ENCODE peak calls at places on chromosome 17, in ten cellular contexts. E, F, D, Q, S, G, X, C, I and A are unnamed samples.

GRCh38 chr17:50608700-50609375 is 25.8 kb upstream of the ABCC3 start:
- DNase-seq in E (no peak), Q (no peak), G (no peak), I (no peak), S (no peak), C (no peak), D (no peak), F (no peak), X (no peak), A (no peak)

GRCh38 chr17:8173056-8173870 is 2.9 kb downstream of the TMEM107 start:
- DNase-seq in E (no peak), X (peak), S (peak), F (peak), C (peak), Q (peak), D (peak), G (no peak), I (peak), A (peak)

GRCh38 chr17:8740486-8740885 is 4.2 kb downstream of the CCDC42 start:
- DNase-seq in D (no peak), C (no peak), F (no peak), X (no peak), G (no peak), Q (no peak), S (no peak), E (no peak), I (no peak), A (no peak)

GRCh38 chr17:20278805-20279204 is 188.5 kb downstream of the LGALS9B start:
- DNase-seq in X (no peak), S (no peak), C (no peak), I (no peak), F (no peak), Q (no peak), E (no peak), G (no peak), D (no peak), A (no peak)

GRCh38 chr17:36131436-36131835 is 27.8 kb downstream of the CCL4 start:
- DNase-seq in X (no peak), G (no peak), F (peak), E (no peak), I (no peak), Q (no peak), C (no peak), D (no peak), S (no peak), A (no peak)

GRCh38 chr17:58239987-58240386 is 1.6 kb downstream of the LPO start:
- DNase-seq in F (no peak), I (no peak), D (no peak), G (no peak), S (no peak), Q (no peak), C (no peak), E (no peak), X (no peak), A (no peak)

GRCh38 chr17:13346081-13346533 is 255.6 kb downstream of the HS3ST3A1 start:
- DNase-seq in G (no peak), X (peak), E (no peak), S (no peak), Q (peak), I (peak), C (peak), F (peak), D (no peak), A (peak)

GRCh38 chr17:82457071-82457789 is 1.3 kb upstream of the NARF start:
- DNase-seq in D (peak), I (no peak), S (no peak), X (peak), F (peak), G (no peak), Q (no peak), C (no peak), E (no peak), A (no peak)

GRCh38 chr17:69961488-69962145 is 113.4 kb upstream of the KCNJ16 start:
- DNase-seq in F (no peak), C (no peak), X (peak), Q (no peak), D (peak), S (peak), E (no peak), G (no peak), I (peak), A (no peak)

GRCh38 chr17:3659541-3660111 is 8.8 kb downstream of the TAX1BP3 start:
- DNase-seq in C (peak), X (peak), S (peak), F (peak), I (peak), Q (peak), E (no peak), D (peak), G (no peak), A (no peak)

GRCh38 chr17:4165301-4166010 is 22.5 kb downstream of the CYB5D2 start:
- DNase-seq in G (no peak), I (no peak), X (no peak), C (no peak), Q (no peak), E (no peak), F (no peak), S (no peak), D (peak), A (no peak)

GRCh38 chr17:83192161-83192788 is 112.9 kb downstream of the METRNL start:
- DNase-seq in F (no peak), D (no peak), G (no peak), S (no peak), E (no peak), C (peak), X (peak), I (peak), Q (no peak), A (no peak)

GRCh38 chr17:70171159-70171558 is 1.8 kb downstream of the KCNJ2 start:
- DNase-seq in I (no peak), S (no peak), G (no peak), D (no peak), F (no peak), X (no peak), Q (no peak), E (no peak), C (no peak), A (no peak)

GRCh38 chr17:65774787-65775186 is 213.3 kb upstream of the AXIN2 start:
- DNase-seq in Q (no peak), E (no peak), D (no peak), X (no peak), G (no peak), F (peak), S (no peak), I (no peak), C (no peak), A (no peak)

GRCh38 chr17:42227849-42228696 is 33.8 kb upstream of the GHDC start:
- DNase-seq in I (peak), D (no peak), E (no peak), G (no peak), X (peak), S (no peak), Q (no peak), C (peak), F (peak), A (no peak)

GRCh38 chr17:39360537-39360936 is 40.9 kb downstream of the FBXL20 start:
- DNase-seq in E (no peak), Q (no peak), C (no peak), I (no peak), F (peak), S (no peak), D (peak), X (no peak), G (no peak), A (no peak)

GRCh38 chr17:39365252-39365651 is 36.2 kb downstream of the FBXL20 start:
- DNase-seq in S (no peak), G (no peak), X (peak), E (no peak), I (peak), D (no peak), F (peak), Q (no peak), C (peak), A (no peak)

GRCh38 chr17:39361064-39361463 is 40.4 kb downstream of the FBXL20 start:
- DNase-seq in D (no peak), F (no peak), G (no peak), S (no peak), X (no peak), Q (no peak), C (no peak), I (no peak), E (no peak), A (no peak)

GRCh38 chr17:39364236-39365025 is 37.0 kb downstream of the FBXL20 start:
- DNase-seq in I (no peak), Q (no peak), X (peak), C (peak), E (no peak), G (no peak), S (no peak), D (no peak), F (no peak), A (no peak)

DNA sequence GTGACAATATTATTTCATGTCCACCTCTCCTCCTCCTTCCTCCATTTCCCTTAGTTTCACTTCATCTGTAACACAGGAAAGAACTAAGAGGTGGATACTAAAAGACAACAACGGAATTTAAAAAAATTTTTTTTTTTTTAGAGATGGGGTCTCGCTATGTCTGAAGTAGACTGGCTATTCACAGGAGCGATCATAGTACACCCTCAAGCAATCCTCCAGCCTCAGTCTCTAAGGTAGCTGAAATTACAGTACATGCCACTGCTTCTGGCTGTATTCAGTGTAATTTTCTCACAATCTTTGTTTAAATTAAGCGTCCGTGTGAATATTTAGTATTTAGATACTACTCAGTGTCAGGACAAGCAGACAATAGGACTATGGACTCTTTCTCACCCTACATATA is 35.6 kb downstream of the FBXL20 start:
- DNase-seq in I (no peak), X (no peak), C (no peak), D (no peak), F (no peak), S (no peak), Q (no peak), E (no peak), G (no peak), A (no peak)
- H3K4me3 ChIP-seq in I (no peak), X (peak), C (peak), D (no peak), F (no peak), S (no peak), Q (no peak), E (no peak), G (peak), A (no peak)

GRCh38 chr17:29567362-29568330 is 809 bp upstream of the ABHD15 start:
- DNase-seq in S (peak), E (no peak), F (peak), Q (peak), G (no peak), I (peak), C (no peak), D (peak), X (peak), A (no peak)
- TF ChIP-seq CTCF in S (peak), E (peak), F (peak), Q (peak), G (peak), I (peak), C (peak), D (peak), X (peak), A (no peak)

GRCh38 chr17:29176500-29177351 is 3.5 kb downstream of the MYO18A start:
- DNase-seq in F (peak), X (peak), Q (no peak), G (no peak), E (no peak), C (peak), I (peak), D (peak), S (peak), A (no peak)
- H3K4me3 ChIP-seq in F (peak), X (peak), Q (peak), G (peak), E (peak), C (peak), I (peak), D (peak), S (peak), A (peak)

DNA sequence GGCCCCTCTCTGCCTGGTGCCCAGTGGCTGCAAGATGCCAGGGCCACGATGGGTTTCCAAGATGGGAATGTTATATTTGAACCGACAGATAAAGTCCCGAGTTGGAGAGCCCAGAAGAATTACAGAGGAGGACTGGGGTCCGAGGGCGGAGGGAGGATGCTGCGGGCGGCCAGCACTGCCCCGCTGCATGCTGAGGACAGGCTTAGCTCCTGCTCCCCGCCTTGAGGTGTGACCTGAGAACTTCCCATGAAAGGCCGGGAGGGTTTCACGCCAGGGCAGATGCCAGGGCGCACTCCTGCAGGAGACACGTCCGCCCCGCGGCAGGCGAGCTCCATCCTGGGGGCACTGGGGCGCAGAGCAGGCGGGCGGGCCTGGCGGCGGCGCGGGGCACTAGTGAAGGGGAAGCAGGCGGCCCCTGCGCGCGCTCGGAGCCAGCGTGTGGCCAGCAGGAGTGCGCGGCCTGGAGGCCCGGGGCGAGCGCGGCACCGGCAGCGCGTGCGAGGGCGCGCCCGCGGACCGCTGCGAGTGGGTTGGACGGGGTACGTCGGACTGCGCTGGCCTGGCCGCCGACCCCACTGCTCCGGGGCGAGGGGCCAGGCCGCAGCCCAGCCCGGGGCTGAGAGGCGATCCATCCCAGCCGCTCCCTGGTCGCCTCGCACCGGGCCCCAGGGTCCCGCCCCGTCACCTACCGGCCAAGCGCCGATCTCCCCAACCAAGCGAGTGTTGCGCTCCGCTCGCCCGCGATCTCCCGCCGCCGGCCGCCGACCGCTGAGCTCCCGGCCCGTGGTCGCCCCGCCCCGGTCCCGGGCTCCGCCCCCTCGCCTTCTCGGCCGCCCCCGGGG is at the start of gene MAP3K14:
- DNase-seq in D (peak), G (no peak), X (peak), Q (no peak), I (peak), E (no peak), F (peak), C (peak), S (no peak), A (no peak)
- TF ChIP-seq CTCF in D (no peak), G (no peak), X (no peak), Q (peak), I (peak), E (peak), F (peak), C (peak), S (peak), A (peak)

GRCh38 chr17:44911133-44912001 is 3.9 kb downstream of the GFAP start:
- DNase-seq in Q (peak), X (peak), S (peak), D (peak), I (peak), E (no peak), C (peak), F (peak), G (no peak), A (no peak)
- H3K4me3 ChIP-seq in Q (peak), X (no peak), S (no peak), D (peak), I (no peak), E (peak), C (peak), F (peak), G (peak), A (peak)

DNA sequence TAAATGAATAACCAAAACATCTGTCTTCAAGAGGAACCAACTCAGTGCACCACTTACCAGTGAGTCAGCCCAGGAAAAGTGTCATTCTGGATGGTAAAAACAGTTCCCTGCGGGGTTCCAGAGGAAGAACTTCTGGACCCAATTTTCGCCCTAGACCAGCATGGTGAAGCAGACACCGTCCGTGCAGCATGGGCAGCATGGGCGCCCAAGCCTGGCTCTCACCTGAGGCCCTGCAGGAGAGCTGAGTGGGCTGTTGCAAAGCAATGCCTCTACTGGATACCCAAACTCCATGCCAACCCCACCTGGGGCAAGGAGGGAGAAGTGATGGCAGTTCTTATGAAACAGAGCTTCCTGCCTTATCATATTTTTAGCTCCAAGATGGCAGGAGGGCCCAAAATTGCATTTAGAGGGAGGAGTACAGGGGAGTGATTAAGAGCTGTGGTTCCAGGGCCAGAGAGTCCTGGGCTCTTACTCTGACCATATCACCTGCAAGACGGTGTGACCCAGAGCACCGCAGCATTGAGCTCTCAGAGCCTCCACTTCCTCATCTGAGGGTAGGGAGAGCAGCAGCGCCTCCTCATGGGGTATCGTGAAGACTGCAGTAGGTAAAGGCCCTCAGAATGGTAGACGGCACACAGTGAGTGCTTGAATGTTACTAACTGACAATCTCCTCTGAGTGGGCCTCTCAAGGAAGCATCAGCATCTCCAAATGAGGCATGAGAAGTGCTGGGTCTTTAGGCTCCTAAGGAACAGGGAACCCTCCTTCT is 16.6 kb upstream of the INPP5K start:
- DNase-seq in I (no peak), F (peak), G (no peak), E (no peak), X (no peak), Q (no peak), C (no peak), D (peak), S (no peak), A (no peak)
- TF ChIP-seq CTCF in I (peak), F (peak), G (no peak), E (peak), X (no peak), Q (peak), C (peak), D (peak), S (peak), A (peak)

DNA sequence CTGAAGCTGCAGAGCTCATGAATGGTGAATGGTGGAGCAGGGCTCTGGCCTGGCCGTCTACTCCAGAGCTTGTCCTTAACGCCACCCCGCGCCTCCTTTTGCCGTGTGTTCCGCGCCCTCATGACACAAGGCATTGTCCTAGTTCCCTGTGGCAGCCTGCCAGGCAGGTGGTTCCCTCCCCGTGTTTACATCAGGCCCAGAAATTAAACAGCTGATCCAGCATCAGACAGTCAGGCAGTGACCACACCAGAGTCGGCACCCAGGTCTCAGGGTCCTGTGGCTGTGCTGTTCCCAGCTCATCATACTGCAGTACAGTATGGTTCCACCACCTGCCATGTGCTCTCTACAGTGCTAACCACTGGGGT is 119.7 kb downstream of the RAB11FIP4 start:
- DNase-seq in E (no peak), G (no peak), F (no peak), D (no peak), S (no peak), I (no peak), Q (no peak), X (no peak), C (no peak), A (no peak)
- H3K4me3 ChIP-seq in E (no peak), G (no peak), F (no peak), D (no peak), S (no peak), I (no peak), Q (no peak), X (no peak), C (no peak), A (no peak)

DNA sequence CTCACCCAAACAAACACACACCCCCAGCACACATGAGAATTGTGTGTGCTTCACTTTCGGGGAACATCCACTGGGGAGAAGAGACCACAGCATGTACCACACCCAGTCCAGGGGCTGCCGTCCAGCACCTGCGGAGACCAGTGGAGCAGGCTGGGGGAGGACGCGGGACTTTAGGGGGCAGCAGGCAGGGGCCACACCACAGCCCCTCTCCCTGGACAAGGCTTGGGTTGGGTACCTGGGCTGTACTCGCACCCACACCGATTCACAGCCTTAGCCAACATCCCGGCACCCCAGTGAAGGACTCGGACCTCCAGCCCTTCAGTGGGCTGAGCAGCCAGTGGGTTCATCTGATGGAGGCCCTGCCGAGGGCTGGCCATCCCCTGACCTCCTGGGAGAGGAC is 63.3 kb downstream of the RBFOX3 start:
- DNase-seq in S (no peak), G (no peak), C (no peak), I (no peak), F (no peak), X (no peak), E (no peak), Q (no peak), D (no peak), A (no peak)
- TF ChIP-seq CTCF in S (no peak), G (no peak), C (no peak), I (no peak), F (no peak), X (no peak), E (no peak), Q (no peak), D (no peak), A (no peak)

GRCh38 chr17:29713626-29714025 is 90.9 kb upstream of the CORO6 start:
- DNase-seq in I (no peak), E (no peak), F (no peak), C (no peak), G (peak), D (no peak), X (no peak), S (no peak), Q (no peak), A (no peak)

GRCh38 chr17:29712677-29713076 is 90.0 kb upstream of the CORO6 start:
- DNase-seq in X (no peak), G (peak), F (no peak), I (no peak), Q (no peak), E (no peak), S (no peak), C (no peak), D (no peak), A (no peak)

GRCh38 chr17:29709861-29710849 is 87.4 kb upstream of the CORO6 start:
- DNase-seq in G (peak), D (no peak), C (peak), Q (no peak), F (peak), E (no peak), X (peak), I (peak), S (no peak), A (no peak)

GRCh38 chr17:29711588-29712385 is 89.1 kb upstream of the CORO6 start:
- DNase-seq in Q (no peak), S (no peak), X (no peak), E (no peak), F (no peak), C (no peak), G (peak), D (no peak), I (no peak), A (no peak)

GRCh38 chr17:29710891-29711418 is 88.2 kb upstream of the CORO6 start:
- DNase-seq in D (no peak), E (no peak), C (peak), X (peak), S (no peak), G (peak), Q (no peak), F (peak), I (peak), A (no peak)
- H3K4me3 ChIP-seq in D (no peak), E (no peak), C (no peak), X (no peak), S (no peak), G (no peak), Q (no peak), F (no peak), I (no peak), A (no peak)

GRCh38 chr17:32350662-32351418 is 883 bp downstream of the ZNF207 start:
- DNase-seq in C (peak), Q (peak), X (peak), F (peak), I (peak), S (no peak), E (no peak), D (no peak), G (no peak), A (no peak)
- TF ChIP-seq CTCF in C (no peak), Q (no peak), X (no peak), F (no peak), I (no peak), S (no peak), E (no peak), D (no peak), G (no peak), A (no peak)